ENCODE peak calls at places on chromosome 18, in nine cellular contexts. V is pancreas, X is dorsolateral prefrontal cortex, Q is stomach, A is mammary epithelial cell, I is PC-3, H is AG04450, B is AG09319, E is tibial nerve. W is an unnamed sample.
A peak's percentile ranks its signal among the peaks of the same experiment; 100 is the strongest.

GRCh38 chr18:13485182-13485581 is 241.2 kb downstream of the FAM210A start:
- DNase-seq in V (no peak), X (no peak), Q (no peak), A (no peak), I (no peak), H (no peak), B (no peak), E (no peak), W (no peak)

GRCh38 chr18:75860166-75860565 is 432.7 kb upstream of the SMIM21 start:
- DNase-seq in V (no peak), X (no peak), Q (no peak), A (no peak), I (no peak), H (no peak), B (no peak), E (no peak), W (no peak)

GRCh38 chr18:7872569-7872968 is 305.5 kb downstream of the PTPRM start:
- DNase-seq in V (no peak), X (no peak), Q (no peak), A (peak; percentile 67), I (peak; percentile 79), H (no peak), B (peak; percentile 57), E (no peak), W (no peak)

GRCh38 chr18:25360301-25360899 is 8.4 kb upstream of the ZNF521 start:
- DNase-seq in V (no peak), X (no peak), Q (no peak), A (no peak), I (no peak), H (no peak), B (no peak), E (no peak), W (no peak)

GRCh38 chr18:78497641-78498040 is 482.0 kb upstream of the SALL3 start:
- DNase-seq in V (no peak), X (no peak), Q (no peak), A (no peak), I (no peak), H (no peak), B (no peak), E (no peak), W (no peak)

GRCh38 chr18:59446012-59446411 is 86.9 kb upstream of the LMAN1 start:
- DNase-seq in V (no peak), X (no peak), Q (no peak), A (peak; percentile 42), I (no peak), H (no peak), B (no peak), E (no peak), W (no peak)

GRCh38 chr18:27695054-27695453 is 481.9 kb downstream of the CDH2 start:
- DNase-seq in V (no peak), X (no peak), Q (no peak), A (no peak), I (no peak), H (no peak), B (no peak), E (no peak), W (no peak)

GRCh38 chr18:55589625-55590291 is 1.8 kb upstream of the TCF4 start:
- DNase-seq in V (peak; percentile 93), X (peak; percentile 94), Q (peak; percentile 81), A (peak; percentile 91), I (peak; percentile 93), H (peak; percentile 91), B (peak; percentile 92), E (peak; percentile 96), W (peak; percentile 84)

GRCh38 chr18:702957-703659 is 9.3 kb downstream of the ENOSF1 start:
- DNase-seq in V (no peak), X (no peak), Q (peak; percentile 11), A (peak; percentile 95), I (peak; percentile 92), H (peak; percentile 61), B (peak; percentile 54), E (no peak), W (no peak)

GRCh38 chr18:45642238-45642637 is 27.0 kb downstream of the SLC14A2 start:
- DNase-seq in V (no peak), X (no peak), Q (no peak), A (no peak), I (no peak), H (no peak), B (no peak), E (peak; percentile 9), W (no peak)

GRCh38 chr18:59271606-59272220 is 1.5 kb downstream of the RAX start:
- DNase-seq in V (no peak), X (no peak), Q (no peak), A (no peak), I (no peak), H (no peak), B (no peak), E (no peak), W (no peak)

DNA sequence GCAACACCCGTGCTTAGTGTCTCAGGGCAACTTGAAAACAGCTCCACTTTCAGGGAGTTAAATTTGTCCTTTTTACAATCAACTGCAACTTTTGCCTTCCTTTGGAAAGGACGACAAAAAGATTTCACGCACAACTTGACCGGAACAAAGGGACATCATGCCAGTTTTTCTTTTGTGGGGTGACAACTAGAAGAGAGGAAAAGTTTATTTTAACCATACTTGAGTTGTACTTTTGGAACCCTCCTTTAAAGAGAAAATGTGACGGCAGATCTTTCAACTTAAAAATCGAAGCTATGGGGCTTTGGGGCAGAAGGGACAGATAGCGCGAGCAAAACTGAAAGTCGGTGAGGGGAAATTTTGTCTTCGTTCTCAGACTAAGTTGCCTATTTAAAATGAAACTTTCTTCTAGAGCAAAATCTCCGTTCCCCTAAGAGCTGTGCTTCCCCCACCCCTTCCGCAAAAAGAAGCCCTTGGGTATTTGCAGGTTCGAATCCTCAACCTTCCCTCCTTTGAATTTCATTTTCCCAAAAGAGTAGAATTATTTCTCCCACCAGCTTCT is 5.5 kb upstream of the ONECUT2 start:
- DNase-seq in V (no peak), X (no peak), Q (no peak), A (no peak), I (no peak), H (no peak), B (no peak), E (no peak), W (no peak)
- TF ChIP-seq CTCF in V (no peak), X (no peak), Q (no peak), A (no peak), I (no peak), H (no peak), B (no peak), E (no peak), W (no peak)

DNA sequence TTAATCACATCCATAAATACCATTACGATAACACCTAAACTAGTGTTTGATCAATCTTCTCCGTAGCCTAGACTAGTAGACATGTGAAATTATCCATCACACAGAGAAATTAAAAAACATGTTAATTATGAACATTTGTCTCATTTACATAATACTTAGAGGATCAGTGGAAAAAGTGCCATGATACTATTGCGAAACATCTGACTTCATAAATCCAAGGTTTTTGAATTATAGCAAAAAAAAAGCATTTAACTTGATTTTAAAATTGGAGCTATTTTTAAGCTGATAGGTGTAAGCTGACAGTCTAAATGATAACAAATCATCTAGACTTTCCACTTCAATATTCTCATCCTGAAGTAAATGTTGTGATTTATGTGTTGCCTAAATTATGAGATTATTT is 51.6 kb downstream of the CBLN2 start:
- DNase-seq in V (no peak), X (no peak), Q (no peak), A (no peak), I (no peak), H (no peak), B (no peak), E (no peak), W (no peak)
- TF ChIP-seq CTCF in V (no peak), X (no peak), Q (no peak), A (no peak), I (no peak), H (no peak), B (no peak), E (no peak), W (no peak)

DNA sequence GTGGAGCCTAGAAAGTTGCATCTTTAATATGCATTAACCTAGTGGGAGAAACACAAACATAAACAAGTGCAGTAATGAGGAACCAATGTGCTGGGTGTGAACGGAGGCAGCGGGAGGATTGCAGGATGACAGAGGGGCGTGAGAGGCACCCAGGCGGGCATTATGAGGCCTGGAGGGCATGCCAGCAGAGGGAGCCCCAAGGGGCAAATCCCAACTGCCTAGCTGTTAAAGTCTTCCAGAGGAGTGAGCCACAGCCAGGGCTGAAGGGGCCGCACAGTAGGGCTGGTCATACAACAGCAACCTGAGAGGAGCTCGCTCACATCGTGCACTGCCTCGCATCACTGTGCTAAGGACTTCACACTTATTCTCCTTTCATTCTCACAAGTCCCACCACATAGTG is 13.3 kb upstream of the PRELID3A start:
- DNase-seq in V (no peak), X (no peak), Q (no peak), A (no peak), I (no peak), H (no peak), B (no peak), E (no peak), W (no peak)
- TF ChIP-seq CTCF in V (no peak), X (peak; percentile 30), Q (peak; percentile 24), A (peak; percentile 45), I (peak; percentile 62), H (peak; percentile 45), B (peak; percentile 31), E (no peak), W (no peak)

GRCh38 chr18:21745234-21745633 is 4.6 kb downstream of the MIB1 start:
- DNase-seq in V (no peak), X (no peak), Q (no peak), A (no peak), I (no peak), H (no peak), B (no peak), E (no peak), W (no peak)
- TF ChIP-seq CTCF in V (no peak), X (no peak), Q (no peak), A (no peak), I (no peak), H (no peak), B (no peak), E (no peak), W (no peak)

DNA sequence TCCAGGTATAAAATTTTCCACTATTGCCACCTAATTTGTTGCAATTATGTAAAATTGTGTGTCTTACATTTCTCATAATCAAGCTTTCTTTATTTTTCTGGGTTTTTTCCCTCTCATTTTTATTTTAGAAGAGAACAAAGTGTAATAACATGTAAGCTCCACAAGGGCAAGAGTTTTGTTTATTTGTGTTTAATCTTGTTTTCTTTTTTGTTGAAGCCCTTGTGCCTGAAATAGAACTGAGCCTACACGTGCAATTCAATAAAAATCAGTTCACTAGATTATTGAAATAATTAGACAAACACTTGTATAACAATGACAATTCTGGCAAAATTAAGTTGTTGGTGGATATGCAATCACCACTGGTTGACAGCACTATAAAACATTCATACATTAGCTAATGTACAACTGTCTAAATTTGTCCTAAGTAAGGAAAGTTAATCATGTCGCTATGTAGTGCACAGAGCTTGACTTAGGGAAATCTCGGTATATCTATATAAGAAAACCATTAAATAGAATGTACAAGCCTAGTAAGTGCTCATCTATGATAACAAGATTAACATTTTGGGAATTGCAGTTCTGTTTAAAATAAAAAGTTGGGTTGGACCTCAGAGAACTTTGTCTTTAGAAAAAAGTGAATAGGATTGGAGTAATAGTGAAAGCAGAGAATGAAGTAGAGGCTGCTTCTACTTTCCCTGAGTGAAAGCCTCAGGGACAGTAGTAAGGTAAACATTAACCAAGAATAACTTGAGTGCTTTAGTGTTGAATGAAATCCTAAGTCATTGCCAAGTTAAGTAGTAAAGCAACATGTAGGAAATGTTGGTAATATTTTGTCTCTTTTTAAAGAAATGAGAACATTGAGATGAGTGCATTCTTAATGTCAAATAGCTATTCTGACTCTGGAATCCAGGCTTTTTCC is 37.4 kb upstream of the NOL4 start:
- DNase-seq in V (no peak), X (no peak), Q (no peak), A (no peak), I (no peak), H (no peak), B (no peak), E (no peak), W (no peak)
- TF ChIP-seq CTCF in V (no peak), X (no peak), Q (no peak), A (no peak), I (peak; percentile 11), H (no peak), B (no peak), E (no peak), W (no peak)

W was measured in omental fat pad.